ENCODE peak calls at places on chromosomes 2 and 18, in four cellular contexts. One of them, this sample, is unnamed.

GRCh38 chr18:58239879-58240278 is 195.9 kb downstream of the NEDD4L start:
- DNase-seq in left ventricle myocardium inferior: no peak
- DNase-seq in mesenchymal stem cell: no peak
- DNase-seq in stomach: no peak
- DNase-seq in this sample: no peak

GRCh38 chr18:7576685-7577084 is 9.6 kb downstream of the PTPRM start:
- DNase-seq in left ventricle myocardium inferior: no peak
- DNase-seq in mesenchymal stem cell: peak; percentile 37
- DNase-seq in stomach: no peak
- DNase-seq in this sample: no peak

GRCh38 chr18:59675346-59675745 is 21.9 kb downstream of the CCBE1 start:
- DNase-seq in left ventricle myocardium inferior: no peak
- DNase-seq in mesenchymal stem cell: no peak
- DNase-seq in stomach: no peak
- DNase-seq in this sample: no peak

GRCh38 chr2:157838442-157839161 is 37.5 kb downstream of the ACVR1 start:
- DNase-seq in left ventricle myocardium inferior: peak; percentile 19
- DNase-seq in mesenchymal stem cell: peak; percentile 91
- DNase-seq in stomach: peak; percentile 39
- DNase-seq in this sample: peak; percentile 76

GRCh38 chr2:166568409-166568808 is 74.4 kb upstream of the SCN7A start:
- DNase-seq in left ventricle myocardium inferior: no peak
- DNase-seq in mesenchymal stem cell: no peak
- DNase-seq in stomach: no peak
- DNase-seq in this sample: peak; percentile 18

GRCh38 chr2:71742953-71743601 is 289.7 kb downstream of the DYSF start:
- DNase-seq in left ventricle myocardium inferior: peak; percentile 65
- DNase-seq in mesenchymal stem cell: peak; percentile 97
- DNase-seq in stomach: no peak
- DNase-seq in this sample: peak; percentile 82

GRCh38 chr2:206354129-206354528 is 79.7 kb downstream of the ZDBF2 start:
- DNase-seq in left ventricle myocardium inferior: no peak
- DNase-seq in mesenchymal stem cell: no peak
- DNase-seq in stomach: no peak
- DNase-seq in this sample: no peak

GRCh38 chr2:99861376-99861760 is 281.0 kb downstream of the AFF3 start:
- DNase-seq in left ventricle myocardium inferior: no peak
- DNase-seq in mesenchymal stem cell: no peak
- DNase-seq in stomach: no peak
- DNase-seq in this sample: no peak

GRCh38 chr2:159285929-159286708 is at the start of gene WDSUB1:
- DNase-seq in left ventricle myocardium inferior: peak; percentile 76
- DNase-seq in mesenchymal stem cell: peak; percentile 86
- DNase-seq in stomach: peak; percentile 74
- DNase-seq in this sample: peak; percentile 50

GRCh38 chr2:239706407-239706806 is 305.6 kb upstream of the HDAC4 start:
- DNase-seq in left ventricle myocardium inferior: no peak
- DNase-seq in mesenchymal stem cell: no peak
- DNase-seq in stomach: no peak
- DNase-seq in this sample: no peak

GRCh38 chr18:41967680-41968079 is 12.6 kb downstream of the PIK3C3 start:
- DNase-seq in left ventricle myocardium inferior: no peak
- DNase-seq in mesenchymal stem cell: no peak
- DNase-seq in stomach: no peak
- DNase-seq in this sample: no peak

GRCh38 chr2:59857109-59857508 is 696.3 kb downstream of the BCL11A start:
- DNase-seq in left ventricle myocardium inferior: no peak
- DNase-seq in mesenchymal stem cell: no peak
- DNase-seq in stomach: no peak
- DNase-seq in this sample: no peak

GRCh38 chr2:119175517-119175916 is 17.0 kb upstream of the C1QL2 start:
- DNase-seq in left ventricle myocardium inferior: no peak
- DNase-seq in mesenchymal stem cell: no peak
- DNase-seq in stomach: no peak
- DNase-seq in this sample: no peak

GRCh38 chr2:214830794-214831346 is 21.4 kb upstream of the BARD1 start:
- DNase-seq in left ventricle myocardium inferior: no peak
- DNase-seq in mesenchymal stem cell: peak; percentile 18
- DNase-seq in stomach: no peak
- DNase-seq in this sample: peak; percentile 18

GRCh38 chr2:134453476-134453875 is 199.6 kb downstream of the MGAT5 start:
- DNase-seq in left ventricle myocardium inferior: no peak
- DNase-seq in mesenchymal stem cell: no peak
- DNase-seq in stomach: peak; percentile 14
- DNase-seq in this sample: no peak

GRCh38 chr2:169189123-169189522 is 119.8 kb downstream of the DHRS9 start:
- DNase-seq in left ventricle myocardium inferior: no peak
- DNase-seq in mesenchymal stem cell: no peak
- DNase-seq in stomach: no peak
- DNase-seq in this sample: no peak

GRCh38 chr18:9055185-9055584 is 47.3 kb upstream of the NDUFV2 start:
- DNase-seq in left ventricle myocardium inferior: no peak
- DNase-seq in mesenchymal stem cell: peak; percentile 52
- DNase-seq in stomach: no peak
- DNase-seq in this sample: peak; percentile 36

GRCh38 chr2:8714283-8714682 is 32.4 kb downstream of the ID2 start:
- DNase-seq in left ventricle myocardium inferior: peak; percentile 35
- DNase-seq in mesenchymal stem cell: no peak
- DNase-seq in stomach: no peak
- DNase-seq in this sample: no peak

GRCh38 chr2:120547662-120548061 is 188.0 kb upstream of the GLI2 start:
- DNase-seq in left ventricle myocardium inferior: peak; percentile 63
- DNase-seq in mesenchymal stem cell: no peak
- DNase-seq in stomach: peak; percentile 58
- DNase-seq in this sample: no peak

GRCh38 chr2:75491129-75491753 is 69.5 kb downstream of the EVA1A start:
- DNase-seq in left ventricle myocardium inferior: no peak
- DNase-seq in mesenchymal stem cell: no peak
- DNase-seq in stomach: no peak
- DNase-seq in this sample: no peak

GRCh38 chr18:5238371-5238758 is 41.3 kb upstream of the AKAIN1 start:
- DNase-seq in left ventricle myocardium inferior: peak; percentile 25
- DNase-seq in mesenchymal stem cell: peak; percentile 71
- DNase-seq in stomach: peak; percentile 72
- DNase-seq in this sample: peak; percentile 29

GRCh38 chr18:60686142-60686541 is 313.6 kb upstream of the MC4R start:
- DNase-seq in left ventricle myocardium inferior: no peak
- DNase-seq in mesenchymal stem cell: no peak
- DNase-seq in stomach: no peak
- DNase-seq in this sample: no peak

GRCh38 chr18:60684843-60685513 is 312.4 kb upstream of the MC4R start:
- DNase-seq in left ventricle myocardium inferior: no peak
- DNase-seq in mesenchymal stem cell: peak; percentile 39
- DNase-seq in stomach: no peak
- DNase-seq in this sample: peak; percentile 40
- H3K27ac ChIP-seq in left ventricle myocardium inferior: no peak overlapping the region
- H3K27ac ChIP-seq in mesenchymal stem cell: no peak overlapping the region
- H3K27ac ChIP-seq in stomach: no peak overlapping the region
- H3K27ac ChIP-seq in this sample: no peak overlapping the region

GRCh38 chr2:124542932-124543640 is 518.0 kb downstream of the CNTNAP5 start:
- DNase-seq in left ventricle myocardium inferior: peak; percentile 31
- DNase-seq in mesenchymal stem cell: no peak
- DNase-seq in stomach: no peak
- DNase-seq in this sample: no peak
- H3K27ac ChIP-seq in left ventricle myocardium inferior: peak overlapping the region; percentile 69
- H3K27ac ChIP-seq in mesenchymal stem cell: no peak overlapping the region
- H3K27ac ChIP-seq in stomach: peak overlapping the region; percentile 74
- H3K27ac ChIP-seq in this sample: no peak overlapping the region

DNA sequence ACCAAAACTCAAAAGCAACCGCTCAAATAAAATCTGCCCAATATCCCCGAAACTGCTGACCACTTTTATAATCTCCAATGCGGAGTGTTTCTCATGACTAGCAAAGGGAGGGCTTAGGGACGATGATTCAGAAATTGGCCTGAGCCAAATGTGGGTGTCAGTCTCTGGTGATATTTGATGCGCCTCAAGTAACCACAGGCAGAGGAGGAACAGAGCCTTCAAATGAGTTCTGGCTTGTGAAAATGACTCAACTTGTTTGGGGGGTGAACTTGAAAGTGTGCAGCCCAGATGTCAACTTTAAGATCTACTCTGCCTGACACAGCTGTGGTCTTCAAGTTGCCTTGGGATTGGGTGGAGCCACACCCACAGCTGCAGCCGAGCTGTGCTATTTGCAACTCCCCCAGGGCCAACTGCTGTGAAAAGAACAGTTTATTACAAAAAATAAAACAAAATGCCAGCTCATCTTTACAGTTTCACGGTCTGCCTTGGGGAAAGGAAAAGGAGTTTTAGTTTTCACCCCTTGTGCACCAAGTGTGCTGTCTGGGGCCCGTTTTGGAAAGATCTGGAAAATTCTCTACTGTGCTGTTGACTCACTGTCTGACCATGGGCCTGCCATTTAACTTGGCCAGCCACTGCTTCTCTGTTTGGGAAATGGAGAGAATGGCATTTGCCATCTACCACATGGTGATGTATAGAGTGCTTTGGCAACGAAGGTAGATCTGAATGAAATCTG is 222.1 kb downstream of the MTX2 start:
- DNase-seq in left ventricle myocardium inferior: peak; percentile 78
- DNase-seq in mesenchymal stem cell: peak; percentile 86
- DNase-seq in stomach: peak; percentile 26
- DNase-seq in this sample: peak; percentile 87
- H3K27ac ChIP-seq in left ventricle myocardium inferior: peak overlapping the region; percentile 81
- H3K27ac ChIP-seq in mesenchymal stem cell: no peak overlapping the region
- H3K27ac ChIP-seq in stomach: peak overlapping the region; percentile 80
- H3K27ac ChIP-seq in this sample: peak overlapping the region; percentile 33

DNA sequence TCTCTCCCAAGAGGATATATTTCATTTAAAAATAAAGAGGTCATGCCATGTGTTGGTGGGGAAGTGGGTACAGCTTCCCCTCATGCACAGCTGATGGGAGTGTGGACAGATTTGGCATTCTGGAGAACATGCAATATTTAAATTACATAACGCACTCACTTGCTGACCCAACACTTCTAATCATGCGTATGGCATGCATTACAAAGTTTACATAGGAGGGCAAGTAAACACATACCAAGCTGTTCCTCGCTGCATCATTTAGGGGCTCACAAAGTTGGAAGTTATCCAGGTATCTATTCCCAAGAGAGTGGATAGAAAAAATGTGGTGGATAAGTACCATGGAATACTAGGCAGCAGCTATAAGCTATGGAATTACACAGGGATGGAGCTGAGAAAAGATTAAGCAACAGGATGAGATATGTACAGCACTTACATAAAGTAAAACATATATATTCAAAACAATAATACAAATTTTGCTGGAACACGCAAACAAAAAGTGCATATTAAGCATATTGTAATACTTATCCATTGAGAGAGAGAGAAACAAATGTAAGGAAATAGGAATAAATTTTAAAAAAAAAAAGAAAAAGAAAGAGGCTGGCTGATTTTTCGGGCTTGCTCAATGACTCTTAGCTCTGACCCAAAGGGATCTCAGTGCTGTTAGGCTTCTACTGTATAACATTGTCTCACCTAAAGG is 11.0 kb downstream of the CYP1B1 start:
- DNase-seq in left ventricle myocardium inferior: no peak
- DNase-seq in mesenchymal stem cell: peak; percentile 41
- DNase-seq in stomach: no peak
- DNase-seq in this sample: no peak
- H3K27ac ChIP-seq in left ventricle myocardium inferior: no peak overlapping the region
- H3K27ac ChIP-seq in mesenchymal stem cell: no peak overlapping the region
- H3K27ac ChIP-seq in stomach: no peak overlapping the region
- H3K27ac ChIP-seq in this sample: no peak overlapping the region

GRCh38 chr2:66872926-66873714 is 438.2 kb downstream of the MEIS1 start:
- DNase-seq in left ventricle myocardium inferior: no peak
- DNase-seq in mesenchymal stem cell: peak; percentile 56
- DNase-seq in stomach: no peak
- DNase-seq in this sample: peak; percentile 59
- H3K27ac ChIP-seq in left ventricle myocardium inferior: no peak overlapping the region
- H3K27ac ChIP-seq in mesenchymal stem cell: no peak overlapping the region
- H3K27ac ChIP-seq in stomach: no peak overlapping the region
- H3K27ac ChIP-seq in this sample: peak overlapping the region; percentile 94